ENCODE peak calls at places on chromosome 15, in four cellular contexts. One of them, this sample, is unnamed.

GRCh38 chr15:69145694-69146492 is 14.5 kb upstream of the GLCE start:
- DNase-seq in mesothelial cell of epicardium: no peak
- DNase-seq in EH: no peak
- DNase-seq in T-cell: no peak
- DNase-seq in this sample: no peak

GRCh38 chr15:64013179-64014043 is 32.9 kb downstream of the DAPK2 start:
- DNase-seq in mesothelial cell of epicardium: no peak
- DNase-seq in EH: peak
- DNase-seq in T-cell: no peak
- DNase-seq in this sample: no peak

GRCh38 chr15:82566690-82567089 is 26.4 kb upstream of the RPS17 start:
- DNase-seq in mesothelial cell of epicardium: no peak
- DNase-seq in EH: peak
- DNase-seq in T-cell: no peak
- DNase-seq in this sample: no peak

GRCh38 chr15:39270221-39270835 is 310.6 kb upstream of the THBS1 start:
- DNase-seq in mesothelial cell of epicardium: no peak
- DNase-seq in EH: peak
- DNase-seq in T-cell: no peak
- DNase-seq in this sample: no peak

GRCh38 chr15:25372298-25372697 is 66.5 kb downstream of the UBE3A start:
- DNase-seq in mesothelial cell of epicardium: no peak
- DNase-seq in EH: peak
- DNase-seq in T-cell: no peak
- DNase-seq in this sample: no peak

GRCh38 chr15:74320358-74321247 is 46.8 kb downstream of the CYP11A1 start:
- DNase-seq in mesothelial cell of epicardium: no peak
- DNase-seq in EH: peak
- DNase-seq in T-cell: peak
- DNase-seq in this sample: no peak

GRCh38 chr15:79221696-79222095 is 60.8 kb upstream of the ANKRD34C start:
- DNase-seq in mesothelial cell of epicardium: no peak
- DNase-seq in EH: no peak
- DNase-seq in T-cell: no peak
- DNase-seq in this sample: no peak

GRCh38 chr15:29003446-29004233 is 117.9 kb downstream of the APBA2 start:
- DNase-seq in mesothelial cell of epicardium: no peak
- DNase-seq in EH: peak
- DNase-seq in T-cell: no peak
- DNase-seq in this sample: no peak

GRCh38 chr15:76117181-76117580 is 57.4 kb downstream of the TMEM266 start:
- DNase-seq in mesothelial cell of epicardium: no peak
- DNase-seq in EH: no peak
- DNase-seq in T-cell: no peak
- DNase-seq in this sample: no peak

GRCh38 chr15:70596354-70597055 is 166.9 kb downstream of the UACA start:
- DNase-seq in mesothelial cell of epicardium: no peak
- DNase-seq in EH: peak
- DNase-seq in T-cell: no peak
- DNase-seq in this sample: no peak